ENCODE peak calls at places on chromosomes 13 and 19, in seven cellular contexts. M, B, D, Z, R, L and T are unnamed samples.

GRCh38 chr13:114112826-114113322 is 19.5 kb downstream of the RASA3 start:
- DNase-seq in Z (no peak), B (peak), R (peak), M (no peak), L (no peak), D (no peak), T (no peak)

GRCh38 chr13:73602295-73602694 is 531.9 kb downstream of the KLF12 start:
- DNase-seq in Z (no peak), M (peak), D (no peak), R (no peak), L (peak), B (peak), T (no peak)

GRCh38 chr13:70795484-70795883 is 687.2 kb upstream of the KLHL1 start:
- DNase-seq in B (peak), Z (no peak), M (no peak), D (no peak), R (no peak), L (no peak), T (no peak)

GRCh38 chr13:109672545-109672944 is 113.8 kb downstream of the IRS2 start:
- DNase-seq in B (no peak), D (no peak), L (no peak), M (peak), Z (no peak), R (peak), T (peak)

GRCh38 chr19:47158879-47159509 is 28.4 kb downstream of the SAE1 start:
- DNase-seq in L (peak), R (no peak), M (peak), B (no peak), Z (no peak), D (no peak), T (no peak)

GRCh38 chr19:55069859-55070225 is 5.8 kb upstream of the EPS8L1 start:
- DNase-seq in Z (no peak), B (no peak), L (no peak), R (no peak), M (no peak), D (no peak), T (no peak)

GRCh38 chr13:113399755-113400149 is 35.8 kb upstream of the GRTP1 start:
- DNase-seq in B (no peak), D (no peak), R (no peak), M (no peak), Z (peak), L (no peak), T (no peak)

GRCh38 chr13:102536695-102537485 is 59.9 kb upstream of the TPP2 start:
- DNase-seq in Z (no peak), R (no peak), L (no peak), M (no peak), B (no peak), D (no peak), T (no peak)

GRCh38 chr13:48028066-48028465 is 9.5 kb upstream of the NUDT15 start:
- DNase-seq in B (no peak), Z (no peak), M (no peak), R (no peak), D (no peak), L (peak), T (no peak)

GRCh38 chr13:64369121-64369520 is 2861.0 kb downstream of the PCDH9 start:
- DNase-seq in M (peak), B (no peak), Z (no peak), D (no peak), R (peak), L (no peak), T (no peak)

GRCh38 chr19:3358919-3359849 is 7.2 kb upstream of the NFIC start:
- DNase-seq in M (peak), D (no peak), R (peak), B (no peak), Z (no peak), L (peak), T (no peak)

GRCh38 chr19:4988770-4989251 is 19.9 kb downstream of the KDM4B start:
- DNase-seq in M (peak), B (peak), Z (no peak), R (peak), D (no peak), L (no peak), T (peak)

GRCh38 chr13:88817560-88817959 is 1146.4 kb downstream of the SLITRK5 start:
- DNase-seq in Z (no peak), R (no peak), M (no peak), D (no peak), B (no peak), L (no peak), T (no peak)

GRCh38 chr13:44895584-44895983 is 93.7 kb downstream of the NUFIP1 start:
- DNase-seq in R (no peak), D (no peak), B (no peak), M (no peak), Z (no peak), L (no peak), T (no peak)

GRCh38 chr13:50359779-50360178 is 344.5 kb downstream of the KCNRG start:
- DNase-seq in R (no peak), L (no peak), Z (no peak), B (no peak), D (no peak), M (no peak), T (no peak)

GRCh38 chr13:28856284-28856683 is 36.1 kb downstream of the MTUS2 start:
- DNase-seq in L (no peak), M (no peak), Z (no peak), B (no peak), R (no peak), D (no peak), T (no peak)

GRCh38 chr13:98825659-98826058 is 73.2 kb upstream of the SLC15A1 start:
- DNase-seq in M (no peak), D (no peak), L (no peak), Z (no peak), R (no peak), B (peak), T (no peak)

GRCh38 chr13:44237276-44237767 is 136.3 kb upstream of the SERP2 start:
- DNase-seq in B (no peak), L (peak), R (peak), Z (no peak), D (no peak), M (peak), T (no peak)

GRCh38 chr13:111506621-111507020 is 186.2 kb downstream of the TEX29 start:
- DNase-seq in M (no peak), L (no peak), B (no peak), Z (no peak), R (no peak), D (no peak), T (no peak)

GRCh38 chr13:23392313-23392712 is 41.2 kb downstream of the SACS start:
- DNase-seq in M (no peak), R (no peak), L (no peak), B (no peak), D (no peak), Z (no peak), T (no peak)

GRCh38 chr19:46958542-46958941 is 61.1 kb upstream of the NPAS1 start:
- DNase-seq in L (peak), D (no peak), M (peak), R (peak), B (peak), Z (no peak), T (no peak)

GRCh38 chr13:110394371-110394841 is 87.3 kb downstream of the COL4A2 start:
- DNase-seq in R (peak), Z (no peak), L (peak), D (no peak), B (no peak), M (peak), T (no peak)

GRCh38 chr19:49151339-49152217 is 3.6 kb downstream of the HRC start:
- DNase-seq in R (peak), L (peak), Z (peak), B (peak), D (peak), M (peak), T (no peak)

GRCh38 chr13:81446441-81446840 is 1105.5 kb upstream of the SPRY2 start:
- DNase-seq in B (no peak), R (no peak), D (no peak), M (no peak), L (no peak), Z (no peak), T (no peak)

GRCh38 chr19:41321600-41322270 is 11.8 kb downstream of the CCDC97 start:
- DNase-seq in D (peak), B (peak), L (peak), M (peak), Z (peak), R (peak), T (peak)
- H3K9ac ChIP-seq in D (no peak), B (peak), L (no peak), M (peak), Z (no peak), R (peak), T (no peak)

GRCh38 chr19:7383284-7383683 is 34.5 kb downstream of the ARHGEF18 start:
- DNase-seq in M (no peak), B (no peak), L (no peak), D (no peak), Z (no peak), R (no peak), T (no peak)

GRCh38 chr19:7386308-7386707 is 37.6 kb downstream of the ARHGEF18 start:
- DNase-seq in L (peak), M (no peak), B (peak), Z (peak), R (no peak), D (no peak), T (no peak)

GRCh38 chr19:7386769-7387168 is 38.0 kb downstream of the ARHGEF18 start:
- DNase-seq in L (no peak), Z (no peak), D (no peak), R (no peak), B (no peak), M (no peak), T (no peak)

GRCh38 chr19:7382694-7383093 is 34.0 kb downstream of the ARHGEF18 start:
- DNase-seq in B (no peak), L (no peak), R (no peak), Z (peak), D (no peak), M (no peak), T (no peak)

GRCh38 chr19:7385062-7385461 is 36.3 kb downstream of the ARHGEF18 start:
- DNase-seq in R (no peak), L (no peak), B (no peak), M (no peak), D (no peak), Z (no peak), T (no peak)
- H3K23ac ChIP-seq in R (no peak), L (no peak), B (no peak), M (no peak), D (no peak), Z (no peak), T (no peak)

GRCh38 chr13:106159295-106160195 is 375.9 kb downstream of the EFNB2 start:
- DNase-seq in M (no peak), D (no peak), L (peak), R (no peak), B (no peak), Z (peak), T (no peak)

GRCh38 chr13:106161186-106161585 is 374.3 kb downstream of the EFNB2 start:
- DNase-seq in Z (no peak), R (no peak), L (no peak), M (no peak), B (no peak), D (no peak), T (no peak)

DNA sequence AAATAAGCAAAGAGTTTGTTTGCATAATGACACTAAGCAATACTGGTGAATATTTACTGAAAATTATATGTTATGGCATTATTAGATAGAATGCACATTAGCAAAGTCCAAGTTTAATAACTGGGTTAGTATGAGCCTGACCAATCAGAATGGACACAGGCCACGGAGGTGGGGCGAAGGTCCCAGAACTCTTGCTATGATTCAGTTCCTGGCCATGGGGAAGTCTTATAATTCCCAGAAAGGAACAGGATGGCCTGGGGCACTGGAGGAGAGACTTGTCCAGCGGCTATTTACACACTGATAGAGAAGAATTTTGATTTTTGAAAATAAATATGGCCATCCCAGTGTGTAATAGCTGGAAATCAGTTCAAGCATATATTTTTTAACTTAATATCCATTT is 372.0 kb downstream of the EFNB2 start:
- DNase-seq in D (no peak), M (no peak), B (no peak), L (peak), Z (no peak), R (no peak), T (no peak)
- H3K9ac ChIP-seq in D (no peak), M (no peak), B (no peak), L (no peak), Z (no peak), R (no peak), T (no peak)

DNA sequence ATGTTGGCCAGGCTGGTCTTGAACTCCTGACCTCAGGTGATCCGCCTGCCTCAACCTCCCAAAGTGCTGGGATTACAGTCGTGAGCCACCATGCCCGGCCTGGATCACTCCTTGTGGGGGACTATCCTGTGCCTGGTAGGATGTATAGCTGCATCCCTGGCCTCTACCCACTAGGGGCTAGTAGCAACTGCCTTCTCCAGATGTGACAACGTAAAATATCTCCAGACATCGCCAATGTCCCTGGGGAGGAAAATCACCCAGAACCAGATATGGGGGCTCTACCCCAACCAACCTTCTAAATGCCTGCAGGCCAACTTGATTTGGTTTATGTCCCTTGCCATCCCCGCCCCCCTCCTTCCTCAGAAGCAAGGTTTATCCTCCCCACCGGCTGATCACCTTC is 12.7 kb downstream of the TM6SF2 start:
- DNase-seq in B (no peak), L (no peak), D (no peak), Z (no peak), M (no peak), R (no peak), T (no peak)
- H3K23ac ChIP-seq in B (no peak), L (no peak), D (no peak), Z (no peak), M (no peak), R (no peak), T (peak)

DNA sequence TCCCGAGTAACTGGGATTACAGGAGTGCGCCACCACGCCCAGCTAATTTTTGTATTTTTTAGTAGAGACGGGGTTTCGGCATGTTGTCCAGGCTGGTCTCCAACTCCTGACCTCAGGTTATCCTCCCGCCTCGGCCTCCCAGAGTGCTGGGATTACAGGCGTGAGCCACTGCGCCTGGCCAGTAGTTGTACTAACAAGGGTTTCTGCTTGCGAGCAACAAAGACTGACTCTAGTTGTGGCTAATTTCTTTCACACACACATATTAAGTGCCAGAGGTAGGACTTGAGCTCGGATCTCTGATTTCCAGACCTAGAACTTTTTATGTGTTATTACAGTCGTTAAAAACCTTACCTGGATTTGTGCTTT is 628 bp upstream of the PCCA start:
- DNase-seq in R (no peak), D (no peak), B (no peak), L (no peak), Z (no peak), M (no peak), T (no peak)
- H3K9ac ChIP-seq in R (peak), D (peak), B (peak), L (peak), Z (peak), M (peak), T (no peak)

DNA sequence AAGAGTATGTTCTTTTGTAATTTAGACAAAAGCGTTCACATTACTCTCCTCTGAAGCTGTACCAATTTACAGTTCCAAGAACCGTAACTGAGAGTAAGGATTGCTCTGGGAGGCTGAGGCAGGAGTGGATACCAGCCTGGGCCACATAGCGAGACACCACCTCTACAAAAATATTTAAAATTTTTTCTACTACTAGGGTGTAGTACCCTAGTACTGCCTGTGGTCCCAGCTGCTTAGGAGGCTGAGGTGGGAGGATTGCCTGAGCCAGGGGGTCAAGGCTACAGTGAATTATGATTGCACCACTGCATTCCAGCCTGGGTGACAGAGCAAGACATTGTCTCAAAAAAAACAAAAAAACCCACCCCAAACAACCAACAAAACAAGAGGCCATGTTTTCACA is 12.1 kb upstream of the CYP2A6 start:
- DNase-seq in Z (no peak), R (no peak), M (no peak), L (no peak), B (no peak), D (no peak), T (no peak)
- H3K23ac ChIP-seq in Z (no peak), R (no peak), M (no peak), L (no peak), B (no peak), D (no peak), T (no peak)

GRCh38 chr19:42091300-42092266 is 15.6 kb downstream of the ZNF574 start:
- DNase-seq in M (peak), Z (no peak), R (no peak), B (no peak), L (no peak), D (no peak), T (no peak)
- H3K9ac ChIP-seq in M (no peak), Z (no peak), R (no peak), B (no peak), L (no peak), D (no peak), T (no peak)

DNA sequence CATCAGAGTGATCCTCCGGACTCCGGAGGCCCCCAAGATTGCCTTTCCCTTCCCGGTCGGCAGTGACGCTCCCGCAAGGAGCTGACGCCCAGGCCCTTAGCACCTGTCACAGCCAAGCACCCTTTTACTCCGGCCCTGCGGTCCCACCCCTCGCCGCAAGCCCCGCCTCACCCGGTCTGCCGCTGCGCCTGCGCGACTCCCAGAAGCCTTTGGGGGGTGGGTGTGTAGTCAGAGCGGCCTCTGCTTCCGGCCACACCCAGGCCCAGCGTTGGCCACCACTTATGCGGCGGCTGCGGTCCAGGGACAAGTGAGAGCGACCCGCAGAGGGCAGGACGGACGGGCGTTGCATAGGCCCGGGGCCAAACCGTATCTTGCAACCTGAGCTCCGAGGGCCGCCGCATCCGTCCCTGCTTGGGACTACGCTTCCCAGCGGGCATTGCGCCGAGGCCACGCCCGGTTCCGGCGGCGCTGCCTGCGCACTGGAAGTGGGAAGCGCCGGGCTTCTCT is 441 bp upstream of the ZFP28 start:
- DNase-seq in L (peak), R (peak), M (peak), Z (peak), D (peak), B (peak), T (peak)
- H3K23ac ChIP-seq in L (no peak), R (no peak), M (peak), Z (no peak), D (no peak), B (no peak), T (peak)

DNA sequence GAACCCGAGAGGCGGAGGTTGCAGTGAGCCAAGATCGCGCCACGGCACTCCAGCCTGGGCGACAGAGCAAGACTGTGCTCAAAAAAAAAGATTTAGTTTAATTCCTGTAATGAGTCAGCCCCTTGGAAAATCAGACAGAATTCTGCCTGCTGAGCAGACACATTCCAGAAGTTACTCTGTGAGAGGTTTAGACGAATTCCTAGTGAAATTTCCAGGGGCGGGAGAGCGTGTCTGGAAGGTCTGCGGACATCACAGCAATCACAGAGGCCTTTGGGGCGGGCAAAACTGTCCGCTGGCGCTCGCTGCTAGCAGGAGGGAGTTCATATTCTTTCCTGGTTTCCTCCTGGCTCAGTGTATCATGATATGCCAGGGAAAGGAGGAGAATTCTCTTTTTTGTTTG is 17.5 kb downstream of the MISP start:
- DNase-seq in M (peak), D (no peak), B (no peak), L (peak), R (peak), Z (no peak), T (no peak)
- H3K9ac ChIP-seq in M (no peak), D (no peak), B (no peak), L (no peak), R (peak), Z (no peak), T (no peak)